ENCODE peak calls at places on chromosome 14, in five cellular contexts. D is activated naive CD4-positive, alpha-beta T cell; M is osteocyte; V is GM03348; S is nephron progenitor cell. F is an unnamed sample.

GRCh38 chr14:35355981-35356839 is 48.3 kb downstream of the NFKBIA start:
- DNase-seq in D (no peak), M (no peak), V (peak; percentile 83), S (no peak), F (no peak)

GRCh38 chr14:38931969-38932652 is 170.9 kb downstream of the SEC23A start:
- DNase-seq in D (no peak), M (no peak), V (no peak), S (no peak), F (no peak)

GRCh38 chr14:51398898-51399297 is 158.9 kb downstream of the TMX1 start:
- DNase-seq in D (no peak), M (no peak), V (peak; percentile 44), S (no peak), F (no peak)

GRCh38 chr14:51495319-51495718 is 156.4 kb upstream of the FRMD6 start:
- DNase-seq in D (no peak), M (no peak), V (no peak), S (no peak), F (no peak)

GRCh38 chr14:65346895-65347294 is 65.6 kb upstream of the FUT8 start:
- DNase-seq in D (no peak), M (no peak), V (no peak), S (no peak), F (no peak)

GRCh38 chr14:74733241-74733640 is 20.3 kb downstream of the FCF1 start:
- DNase-seq in D (no peak), M (no peak), V (no peak), S (no peak), F (no peak)

GRCh38 chr14:69685716-69686115 is 74.3 kb downstream of the SUSD6 start:
- DNase-seq in D (no peak), M (no peak), V (peak; percentile 52), S (no peak), F (no peak)

GRCh38 chr14:99266181-99267178 is 5.5 kb downstream of the BCL11B start:
- DNase-seq in D (peak; percentile 87), M (peak; percentile 91), V (peak; percentile 90), S (peak; percentile 88), F (peak; percentile 90)

GRCh38 chr14:100283984-100284881 is 22.0 kb downstream of the SLC25A29 start:
- DNase-seq in D (no peak), M (no peak), V (no peak), S (no peak), F (no peak)

GRCh38 chr14:93959239-93960107 is 16.9 kb downstream of the ASB2 start:
- DNase-seq in D (peak; percentile 78), M (no peak), V (peak; percentile 88), S (no peak), F (peak; percentile 28)

GRCh38 chr14:36313898-36314297 is 6.5 kb downstream of the MBIP start:
- DNase-seq in D (no peak), M (no peak), V (no peak), S (no peak), F (no peak)

GRCh38 chr14:103126873-103127304 is 3.6 kb downstream of the TNFAIP2 start:
- DNase-seq in D (no peak), M (no peak), V (peak; percentile 45), S (peak; percentile 85), F (peak; percentile 57)

GRCh38 chr14:103867523-103867953 is 20.2 kb upstream of the PPP1R13B start:
- DNase-seq in D (no peak), M (no peak), V (no peak), S (no peak), F (no peak)

GRCh38 chr14:31414190-31414833 is 6.0 kb downstream of the HEATR5A start:
- DNase-seq in D (no peak), M (no peak), V (peak; percentile 12), S (no peak), F (no peak)

GRCh38 chr14:90532826-90533525 is 136.1 kb downstream of the CALM1 start:
- DNase-seq in D (no peak), M (no peak), V (no peak), S (no peak), F (no peak)

GRCh38 chr14:99245541-99246511 is 26.2 kb downstream of the BCL11B start:
- DNase-seq in D (peak; percentile 49), M (peak; percentile 77), V (no peak), S (peak; percentile 75), F (peak; percentile 36)

GRCh38 chr14:22822619-22823551 is 6.8 kb upstream of the MRPL52 start:
- DNase-seq in D (peak; percentile 65), M (peak; percentile 93), V (peak; percentile 92), S (peak; percentile 86), F (peak; percentile 87)

GRCh38 chr14:100290607-100291304 is 15.5 kb downstream of the SLC25A29 start:
- DNase-seq in D (no peak), M (no peak), V (no peak), S (no peak), F (no peak)

GRCh38 chr14:67510836-67511235 is 22.3 kb upstream of the PLEKHH1 start:
- DNase-seq in D (no peak), M (no peak), V (no peak), S (no peak), F (no peak)

GRCh38 chr14:32109676-32110075 is 32.6 kb downstream of the ARHGAP5 start:
- DNase-seq in D (no peak), M (no peak), V (peak; percentile 70), S (no peak), F (no peak)

GRCh38 chr14:49622022-49622607 is 1.5 kb downstream of the MGAT2 start:
- DNase-seq in D (no peak), M (no peak), V (no peak), S (no peak), F (no peak)

GRCh38 chr14:38143651-38144505 is 63.8 kb upstream of the SSTR1 start:
- DNase-seq in D (no peak), M (no peak), V (peak; percentile 26), S (no peak), F (no peak)

GRCh38 chr14:100673085-100673806 is 53.4 kb upstream of the DLK1 start:
- DNase-seq in D (no peak), M (no peak), V (no peak), S (no peak), F (peak; percentile 23)

GRCh38 chr14:28661171-28661772 is 105.3 kb upstream of the FOXG1 start:
- DNase-seq in D (no peak), M (no peak), V (no peak), S (no peak), F (no peak)

GRCh38 chr14:95311752-95312151 is 8.0 kb downstream of the CLMN start:
- DNase-seq in D (no peak), M (no peak), V (no peak), S (no peak), F (no peak)

GRCh38 chr14:33906968-33907367 is 43.9 kb downstream of the EGLN3 start:
- DNase-seq in D (no peak), M (no peak), V (no peak), S (no peak), F (no peak)

GRCh38 chr14:91466192-91466591 is 43.9 kb downstream of the PPP4R3A start:
- DNase-seq in D (no peak), M (no peak), V (no peak), S (no peak), F (no peak)

GRCh38 chr14:61653507-61653906 is 41.8 kb upstream of the HIF1A start:
- DNase-seq in D (no peak), M (no peak), V (peak; percentile 78), S (no peak), F (peak; percentile 51)

GRCh38 chr14:24634158-24634557 is at the start of gene GZMB:
- DNase-seq in D (peak; percentile 2), M (no peak), V (no peak), S (no peak), F (no peak)

GRCh38 chr14:99566009-99566389 is 38.0 kb downstream of the CCDC85C start:
- DNase-seq in D (no peak), M (no peak), V (no peak), S (no peak), F (no peak)

GRCh38 chr14:67766035-67766680 is 50.2 kb downstream of the ZFYVE26 start:
- DNase-seq in D (no peak), M (no peak), V (no peak), S (no peak), F (no peak)